ENCODE peak calls at places on chromosomes 13 and 19, in nine cellular contexts. V is sigmoid colon, K is tibial artery, R is pancreas, Q is mammary epithelial cell, Z is HAP-1, Y is GM12865, D is cardiac fibroblast, W is tibial nerve. N is an unnamed sample.
A peak's percentile ranks its signal among the peaks of the same experiment; 100 is the strongest.

GRCh38 chr13:106917673-106918652 is 350.0 kb upstream of the ARGLU1 start:
- DNase-seq in R (peak; percentile 69), K (peak; percentile 60), D (peak; percentile 76), V (peak; percentile 78), Y (peak; percentile 76), Z (peak; percentile 83), Q (peak; percentile 59), W (peak; percentile 61), N (peak; percentile 36)

GRCh38 chr13:76425930-76426329 is 460.3 kb downstream of the KCTD12 start:
- DNase-seq in V (no peak), W (no peak), K (no peak), Q (no peak), Z (no peak), D (peak; percentile 77), Y (no peak), R (no peak), N (peak; percentile 49)

GRCh38 chr19:13689050-13689449 is 75.3 kb upstream of the MRI1 start:
- DNase-seq in Y (peak; percentile 37), D (peak; percentile 14), R (no peak), V (no peak), K (no peak), W (no peak), Z (peak; percentile 48), Q (no peak), N (no peak)

GRCh38 chr19:33434886-33435705 is 61.6 kb downstream of the CEBPG start:
- DNase-seq in W (no peak), R (no peak), Q (no peak), V (peak; percentile 64), Z (no peak), D (peak; percentile 18), Y (no peak), K (no peak), N (no peak)

GRCh38 chr13:74414458-74414857 is 280.3 kb upstream of the KLF12 start:
- DNase-seq in R (no peak), Y (no peak), D (no peak), V (no peak), Q (no peak), Z (no peak), K (no peak), W (no peak), N (no peak)

GRCh38 chr13:23654111-23655110 is 84.2 kb downstream of the TNFRSF19 start:
- DNase-seq in Q (peak; percentile 76), Z (no peak), K (no peak), R (no peak), D (peak; percentile 31), Y (no peak), V (no peak), W (no peak), N (peak; percentile 87)

GRCh38 chr19:4583961-4584669 is 24.6 kb upstream of the SEMA6B start:
- DNase-seq in D (peak; percentile 66), Q (peak; percentile 46), V (no peak), W (no peak), Y (peak; percentile 35), K (no peak), Z (peak; percentile 76), R (no peak), N (no peak)

GRCh38 chr13:32881074-32881791 is 135.0 kb upstream of the KL start:
- DNase-seq in D (peak; percentile 72), Y (no peak), Q (peak; percentile 35), V (no peak), Z (no peak), K (no peak), R (no peak), W (no peak), N (peak; percentile 51)

GRCh38 chr19:35909684-35910035 is 1.6 kb upstream of the TYROBP start:
- DNase-seq in V (no peak), Y (no peak), Z (no peak), Q (no peak), R (no peak), D (no peak), K (no peak), W (no peak), N (no peak)

GRCh38 chr19:35907377-35907745 is 734 bp downstream of the TYROBP start:
- DNase-seq in R (no peak), V (no peak), Y (no peak), K (no peak), W (no peak), Z (no peak), Q (no peak), D (no peak), N (no peak)

GRCh38 chr19:35908010-35908441 is at the start of gene TYROBP:
- DNase-seq in Z (no peak), D (no peak), Q (no peak), R (no peak), K (peak; percentile 52), V (no peak), Y (no peak), W (no peak), N (no peak)

GRCh38 chr19:35911173-35911572 is 3.1 kb upstream of the TYROBP start:
- DNase-seq in K (no peak), Q (no peak), D (no peak), Z (no peak), Y (no peak), V (no peak), R (no peak), W (no peak), N (peak; percentile 18)

DNA sequence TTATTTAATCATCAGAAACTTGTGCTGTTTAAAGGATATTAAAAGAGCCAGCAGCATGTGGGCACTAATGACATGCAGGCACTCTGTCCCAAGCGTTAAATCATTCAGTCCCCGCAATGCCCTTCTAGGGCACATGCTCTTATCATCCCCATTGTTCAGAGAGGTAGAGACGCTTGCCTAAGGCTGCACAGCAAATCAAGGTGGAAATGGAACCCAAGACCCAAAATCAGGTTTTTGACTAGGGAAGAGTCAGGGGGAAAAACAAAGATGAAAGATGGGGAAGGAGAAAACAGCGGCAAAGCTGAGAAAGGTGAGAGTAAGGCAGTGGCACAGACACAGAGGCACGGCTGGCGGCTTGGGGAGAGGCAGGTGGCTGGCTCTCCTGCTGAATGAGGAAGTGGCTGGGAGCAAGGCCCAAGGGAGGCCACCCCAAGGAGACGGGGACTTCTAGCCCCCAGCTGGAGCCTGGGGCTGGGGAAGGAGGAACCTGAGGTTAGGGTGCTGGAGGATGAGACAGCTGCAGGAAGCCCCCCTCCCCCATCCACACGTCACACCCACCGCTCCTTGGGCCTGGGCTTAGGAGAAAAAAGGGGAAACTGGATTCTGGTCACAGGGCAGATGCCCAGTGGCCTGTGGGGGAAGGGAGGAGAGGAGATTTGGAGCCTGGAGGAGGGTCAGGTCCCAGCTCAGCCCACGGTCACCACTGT is 1.0 kb upstream of the TYROBP start:
- DNase-seq in Q (no peak), D (no peak), K (peak; percentile 76), Z (no peak), V (peak; percentile 88), R (no peak), W (peak; percentile 42), Y (peak; percentile 78), N (no peak)
- H3K4me3 ChIP-seq in Q (no peak overlapping the region), D (no peak overlapping the region), K (no peak overlapping the region), Z (no peak overlapping the region), V (no peak overlapping the region), R (no peak overlapping the region), W (peak overlapping the region; percentile 39), Y (no peak overlapping the region), N (no peak overlapping the region)

GRCh38 chr19:38180071-38180470 is 44.0 kb downstream of the DPF1 start:
- DNase-seq in V (no peak), D (no peak), R (no peak), Y (no peak), K (no peak), Z (no peak), W (no peak), Q (no peak), N (no peak)

GRCh38 chr19:38184815-38185214 is 39.2 kb downstream of the DPF1 start:
- DNase-seq in D (no peak), R (no peak), K (no peak), Q (no peak), Y (no peak), Z (no peak), V (no peak), W (no peak), N (no peak)

GRCh38 chr19:38182536-38183210 is 41.3 kb downstream of the DPF1 start:
- DNase-seq in Z (no peak), R (no peak), Q (no peak), W (no peak), Y (no peak), K (no peak), D (no peak), V (no peak), N (no peak)

DNA sequence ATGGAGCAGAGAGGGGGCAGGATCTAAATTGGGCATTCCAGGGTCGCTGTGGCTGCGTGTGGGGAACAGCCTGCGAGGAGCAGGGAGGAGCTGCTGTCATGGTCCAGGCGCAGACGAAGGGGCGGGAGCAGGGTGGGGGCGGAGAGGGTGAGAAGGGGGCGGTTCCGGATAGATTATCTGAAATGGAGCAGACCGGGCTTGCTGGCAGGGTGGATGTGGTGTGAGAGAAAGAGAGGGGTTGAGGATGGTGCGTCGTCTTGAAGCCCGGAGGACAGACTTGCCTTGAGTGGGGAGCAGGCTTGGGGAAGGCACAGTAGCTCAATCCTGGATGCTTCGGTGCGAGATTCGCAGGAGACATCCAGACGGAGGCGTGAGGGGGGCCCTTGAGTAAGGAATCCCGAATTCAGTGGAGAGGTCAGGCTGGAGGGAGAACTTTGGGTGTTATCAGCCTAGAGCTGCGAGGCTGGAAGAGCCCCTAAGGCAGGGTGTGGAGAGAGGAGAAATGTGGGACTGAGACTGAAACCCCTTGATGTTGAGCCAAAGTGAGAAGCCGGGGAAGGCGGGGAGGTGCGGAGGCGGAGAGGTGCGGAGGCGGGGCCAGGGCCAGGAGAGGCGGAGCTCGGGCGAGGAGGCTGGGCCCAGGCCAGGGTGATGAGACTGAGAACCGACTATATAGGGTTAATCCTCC is 40.7 kb downstream of the DPF1 start:
- DNase-seq in V (no peak), Z (peak; percentile 49), W (no peak), R (no peak), D (peak; percentile 35), Y (no peak), K (no peak), Q (no peak), N (no peak)
- H3K4me3 ChIP-seq in V (no peak overlapping the region), Z (no peak overlapping the region), W (peak overlapping the region; percentile 46), R (no peak overlapping the region), D (peak overlapping the region; percentile 10), Y (no peak overlapping the region), K (peak overlapping the region; percentile 30), Q (no peak overlapping the region), N (no peak overlapping the region)

DNA sequence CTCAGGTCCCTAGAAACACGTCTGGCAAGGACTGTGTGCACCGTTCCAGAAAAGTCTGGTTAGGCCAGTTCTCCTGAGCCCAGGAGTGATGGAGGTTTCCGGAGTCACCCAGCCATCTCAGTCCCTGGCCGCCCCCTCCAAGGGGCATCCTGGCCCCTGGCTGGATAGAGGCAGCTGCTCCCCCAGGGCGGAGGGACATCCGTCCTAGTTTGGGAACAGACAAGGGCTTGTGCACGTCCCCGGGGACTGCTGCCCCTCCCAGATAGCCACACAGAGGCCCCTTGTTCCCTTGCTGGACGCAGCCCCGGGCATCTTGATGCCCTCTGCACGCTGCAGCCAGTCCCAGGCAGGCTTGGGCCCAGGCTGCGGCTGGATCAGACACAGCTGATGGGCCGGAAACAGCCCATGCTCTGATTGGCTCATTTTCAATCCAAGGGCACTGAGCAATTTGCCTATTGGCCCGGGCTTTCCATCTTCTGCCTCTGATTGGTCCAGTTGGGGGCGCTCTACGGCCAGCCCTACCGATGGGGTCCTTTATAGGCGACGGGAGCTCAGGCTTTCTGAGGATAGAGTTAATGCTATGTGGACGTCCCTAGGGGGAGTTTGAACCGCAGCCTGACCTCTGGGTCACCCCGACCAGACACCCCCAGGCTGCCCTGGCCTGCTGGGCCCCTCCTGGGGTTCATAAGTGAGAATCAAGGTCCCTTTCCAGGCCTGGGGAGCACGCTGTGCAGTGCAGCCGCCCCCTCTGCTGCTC is 3.7 kb downstream of the S1PR2 start:
- DNase-seq in K (peak; percentile 43), Y (no peak), D (peak; percentile 63), W (peak; percentile 51), Q (no peak), R (no peak), Z (peak; percentile 45), V (peak; percentile 88), N (no peak)
- H3K4me3 ChIP-seq in K (peak overlapping the region; percentile 9), Y (no peak overlapping the region), D (peak overlapping the region; percentile 18), W (peak overlapping the region; percentile 40), Q (no peak overlapping the region), R (no peak overlapping the region), Z (no peak overlapping the region), V (no peak overlapping the region), N (no peak overlapping the region)

GRCh38 chr19:29662278-29662603 is 3.0 kb upstream of the PLEKHF1 start:
- DNase-seq in W (no peak), K (no peak), R (no peak), V (no peak), Q (no peak), Y (no peak), Z (no peak), D (no peak), N (no peak)
- H3K4me3 ChIP-seq in W (peak overlapping the region; percentile 26), K (peak overlapping the region; percentile 37), R (no peak overlapping the region), V (no peak overlapping the region), Q (no peak overlapping the region), Y (no peak overlapping the region), Z (no peak overlapping the region), D (peak overlapping the region; percentile 25), N (no peak overlapping the region)